ENCODE peak calls at places on chromosome 22, in six cellular contexts. N is cardiac muscle cell, C is fibroblast of lung, B is lower leg skin, O is right cardiac atrium, T is fibroblast of the aortic adventitia. D is an unnamed sample.

GRCh38 chr22:23204541-23205157 is 24.3 kb downstream of the BCR start:
- DNase-seq in N (no peak), C (no peak), B (no peak), O (peak), T (peak), D (no peak)

GRCh38 chr22:41001722-41002122 is 50.5 kb downstream of the RBX1 start:
- DNase-seq in N (no peak), C (peak), B (no peak), O (no peak), T (peak), D (no peak)

GRCh38 chr22:22880645-22881044 is 7.0 kb upstream of the IGLL5 start:
- DNase-seq in N (no peak), C (no peak), B (no peak), O (no peak), T (no peak), D (no peak)

GRCh38 chr22:40294696-40295095 is 51.6 kb upstream of the ADSL start:
- DNase-seq in N (no peak), C (no peak), B (no peak), O (no peak), T (no peak), D (no peak)

GRCh38 chr22:22144858-22145257 is 99.7 kb upstream of the VPREB1 start:
- DNase-seq in N (no peak), C (peak), B (no peak), O (no peak), T (peak), D (no peak)

GRCh38 chr22:32628626-32629587 is 154.3 kb downstream of the FBXO7 start:
- DNase-seq in N (no peak), C (peak), B (no peak), O (no peak), T (peak), D (no peak)

GRCh38 chr22:27997538-27997937 is 78.5 kb upstream of the PITPNB start:
- DNase-seq in N (no peak), C (no peak), B (no peak), O (no peak), T (peak), D (no peak)

GRCh38 chr22:46815896-46816721 is 53.7 kb downstream of the TBC1D22A start:
- DNase-seq in N (no peak), C (peak), B (no peak), O (peak), T (peak), D (peak)

GRCh38 chr22:43013355-43014061 is 1.4 kb downstream of the PACSIN2 start:
- DNase-seq in N (no peak), C (no peak), B (no peak), O (no peak), T (no peak), D (no peak)

GRCh38 chr22:42299586-42300285 is 29.3 kb upstream of the TCF20 start:
- DNase-seq in N (peak), C (no peak), B (peak), O (peak), T (no peak), D (peak)

GRCh38 chr22:40838486-40838885 is 18.0 kb downstream of the ST13 start:
- DNase-seq in N (no peak), C (no peak), B (no peak), O (no peak), T (no peak), D (no peak)

GRCh38 chr22:29006346-29006745 is 55.3 kb downstream of the C22orf31 start:
- DNase-seq in N (no peak), C (no peak), B (no peak), O (no peak), T (no peak), D (no peak)

GRCh38 chr22:44582016-44582415 is 84.0 kb upstream of the RTL6 start:
- DNase-seq in N (no peak), C (no peak), B (no peak), O (no peak), T (no peak), D (no peak)

GRCh38 chr22:28674121-28674563 is 5.5 kb downstream of the TTC28 start:
- DNase-seq in N (no peak), C (peak), B (no peak), O (no peak), T (peak), D (no peak)

GRCh38 chr22:21691773-21692172 is 26.0 kb downstream of the PPIL2 start:
- DNase-seq in N (no peak), C (no peak), B (no peak), O (no peak), T (no peak), D (no peak)

DNA sequence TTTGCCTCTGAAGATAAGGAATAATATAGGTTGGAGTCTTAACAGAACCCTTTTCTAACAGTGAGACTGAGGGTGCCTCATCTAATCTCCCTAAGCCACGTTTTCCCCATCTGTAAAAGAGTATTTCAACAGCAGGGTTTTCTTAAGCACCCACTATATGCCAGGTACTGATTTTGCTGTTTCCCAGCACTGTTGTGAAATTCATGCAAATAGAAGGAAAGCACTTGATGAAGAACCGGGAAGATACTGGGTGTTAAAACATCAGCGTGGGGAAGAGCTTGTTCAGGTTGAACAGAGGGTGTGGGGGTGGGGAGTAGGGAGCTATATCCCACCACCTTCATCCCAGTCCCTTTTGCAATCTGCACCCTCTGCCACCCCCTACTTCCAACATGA is 2.8 kb downstream of the HMOX1 start:
- DNase-seq in N (no peak), C (no peak), B (no peak), O (no peak), T (no peak), D (no peak)
- H3K4me3 ChIP-seq in N (no peak), C (no peak), B (no peak), O (no peak), T (peak), D (no peak)

GRCh38 chr22:50305393-50305657 is 2.1 kb downstream of the PLXNB2 start:
- DNase-seq in N (no peak), C (no peak), B (no peak), O (no peak), T (no peak), D (no peak)
- H3K4me3 ChIP-seq in N (no peak), C (peak), B (no peak), O (peak), T (peak), D (peak)

GRCh38 chr22:20157416-20158183 is 6.7 kb upstream of the CCDC188 start:
- DNase-seq in N (no peak), C (no peak), B (no peak), O (no peak), T (no peak), D (no peak)
- H3K4me3 ChIP-seq in N (no peak), C (no peak), B (no peak), O (no peak), T (no peak), D (no peak)

DNA sequence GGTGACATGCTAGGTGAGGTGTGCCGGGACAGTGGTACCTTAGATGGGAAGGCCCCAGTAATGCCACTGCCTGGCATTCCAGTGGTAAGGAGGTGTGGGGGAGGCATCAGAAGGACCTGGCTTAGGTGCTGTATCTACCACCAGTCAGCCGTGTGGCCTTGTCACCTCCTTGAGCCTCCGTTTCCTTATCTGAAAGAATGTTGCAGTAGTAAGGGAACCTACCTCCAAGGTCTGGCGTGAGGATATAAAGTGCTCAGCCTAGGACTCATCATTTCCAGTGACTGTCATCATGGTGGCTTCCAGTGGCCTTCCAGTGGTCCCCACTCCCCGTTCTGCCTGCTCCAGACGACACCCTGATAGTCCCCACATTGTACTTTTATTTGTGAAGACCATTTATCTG is 6.8 kb upstream of the DUSP18 start:
- DNase-seq in N (no peak), C (no peak), B (no peak), O (no peak), T (no peak), D (no peak)
- H3K4me3 ChIP-seq in N (no peak), C (no peak), B (no peak), O (no peak), T (no peak), D (no peak)

GRCh38 chr22:19122752-19123492 is 710 bp upstream of the DGCR2 start:
- DNase-seq in N (peak), C (peak), B (no peak), O (no peak), T (peak), D (no peak)
- H3K4me3 ChIP-seq in N (peak), C (peak), B (peak), O (peak), T (peak), D (peak)

GRCh38 chr22:37545703-37546435 is 14.4 kb upstream of the CDC42EP1 start:
- DNase-seq in N (peak), C (peak), B (peak), O (peak), T (peak), D (no peak)
- H3K4me3 ChIP-seq in N (no peak), C (no peak), B (no peak), O (no peak), T (peak), D (no peak)

GRCh38 chr22:45784357-45785277 is 113.0 kb downstream of the ATXN10 start:
- DNase-seq in N (peak), C (no peak), B (no peak), O (no peak), T (no peak), D (no peak)

GRCh38 chr22:45785458-45785857 is 113.8 kb downstream of the ATXN10 start:
- DNase-seq in N (no peak), C (no peak), B (no peak), O (no peak), T (peak), D (no peak)

GRCh38 chr22:45781941-45782340 is 110.3 kb downstream of the ATXN10 start:
- DNase-seq in N (no peak), C (no peak), B (no peak), O (no peak), T (peak), D (peak)

GRCh38 chr22:45783021-45783420 is 111.4 kb downstream of the ATXN10 start:
- DNase-seq in N (no peak), C (no peak), B (no peak), O (no peak), T (no peak), D (no peak)

DNA sequence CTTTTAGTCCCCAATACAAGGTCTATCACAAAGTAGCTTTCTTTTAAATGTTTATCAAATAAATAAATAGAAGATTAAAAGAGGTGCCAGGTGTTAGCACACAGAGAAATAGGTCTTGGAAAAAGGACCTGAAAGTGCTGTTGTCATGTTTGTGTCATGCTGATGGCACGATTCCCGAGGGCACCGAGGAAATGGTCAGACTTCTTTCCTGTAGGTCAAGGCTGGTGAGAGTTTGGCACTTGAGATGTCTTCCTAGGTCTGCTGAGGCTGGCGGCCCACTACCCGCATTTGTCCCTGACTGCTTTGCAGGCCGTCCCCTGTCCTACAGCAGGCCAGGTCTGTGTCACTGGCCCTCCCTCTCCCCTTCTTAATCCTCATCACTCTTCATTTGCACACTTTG is 112.1 kb downstream of the ATXN10 start:
- DNase-seq in N (no peak), C (no peak), B (no peak), O (no peak), T (no peak), D (no peak)
- H3K4me3 ChIP-seq in N (no peak), C (no peak), B (no peak), O (no peak), T (no peak), D (no peak)

DNA sequence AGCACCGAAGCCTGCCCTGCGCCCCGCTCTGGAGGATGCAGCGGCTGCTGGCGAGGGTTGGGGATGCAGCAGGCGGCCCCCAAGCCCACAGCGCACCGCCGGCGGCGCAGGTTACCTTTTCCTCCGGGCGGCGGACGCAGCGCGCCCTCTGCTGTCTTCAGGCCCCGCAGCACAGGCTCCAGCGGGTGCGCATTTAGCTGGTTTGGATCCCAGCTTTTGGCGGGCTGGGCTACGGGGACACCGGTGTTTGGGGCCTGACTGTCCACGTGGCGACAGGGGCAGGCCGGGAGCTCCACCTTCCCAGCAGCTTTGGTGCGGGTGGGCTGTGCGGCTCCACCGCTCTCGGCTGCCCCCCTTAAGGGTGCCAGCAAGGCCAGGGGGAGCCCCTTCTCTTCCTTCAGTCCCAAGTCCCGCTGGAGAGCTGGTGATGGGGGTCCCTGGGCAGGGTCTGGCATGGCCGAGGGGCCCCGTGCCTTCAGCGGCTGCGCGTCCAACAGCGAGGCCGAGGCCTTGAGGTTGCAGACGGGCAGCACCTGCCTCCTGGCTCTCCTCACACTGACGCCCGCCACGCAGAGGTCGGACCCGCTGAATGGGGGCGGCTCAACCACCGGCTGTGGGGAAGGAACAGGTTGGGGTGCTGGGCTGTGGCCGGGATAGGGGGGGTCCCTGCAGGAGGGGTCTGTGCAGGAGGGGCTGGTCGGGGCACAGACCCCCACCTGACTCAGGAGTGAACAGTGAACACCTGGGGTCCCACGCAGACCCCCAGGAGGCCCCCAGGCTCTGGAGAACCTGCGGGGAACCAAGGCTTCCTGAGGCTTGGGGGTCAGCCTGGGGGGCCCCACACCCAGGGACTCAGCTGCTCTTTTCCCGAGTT is 18.0 kb upstream of the IL17REL start:
- DNase-seq in N (peak), C (peak), B (peak), O (peak), T (peak), D (peak)
- H3K4me3 ChIP-seq in N (peak), C (no peak), B (no peak), O (no peak), T (no peak), D (no peak)

DNA sequence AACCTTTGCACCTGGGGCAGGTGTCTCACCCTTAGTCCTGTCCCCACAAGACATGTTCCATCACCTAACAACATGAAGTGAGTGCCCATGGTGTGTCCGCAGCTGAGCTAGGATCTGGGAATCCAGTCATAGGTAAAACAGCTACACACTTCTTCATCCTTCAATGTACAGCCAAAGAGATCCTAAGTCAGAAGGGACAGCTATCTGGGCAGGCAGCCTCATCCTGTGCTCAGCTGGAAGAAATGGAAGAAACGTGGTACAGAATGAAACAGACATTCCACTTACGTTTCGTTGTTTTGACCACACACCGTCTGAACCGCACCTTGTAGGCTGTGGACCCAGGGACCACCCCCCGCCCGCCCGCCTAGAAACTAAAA is 30.8 kb downstream of the PDGFB start:
- DNase-seq in N (no peak), C (no peak), B (no peak), O (no peak), T (no peak), D (no peak)
- H3K4me3 ChIP-seq in N (no peak), C (no peak), B (no peak), O (no peak), T (no peak), D (no peak)